ENCODE peak calls at places on chromosomes 5 and 9, in eight cellular contexts. Z is Peyer's patch, Y is IMR-90, P is testis, M is BE2C, X is H1, B is heart right ventricle, S is endodermal cell. C is an unnamed sample.

GRCh38 chr9:113641100-113641885 is 177.8 kb downstream of the RGS3 start:
- DNase-seq in Z (no peak), Y (peak; percentile 52), P (no peak), M (no peak), X (no peak), B (no peak), S (no peak), C (no peak)

GRCh38 chr9:69861011-69861410 is 40.4 kb downstream of the CFAP95 start:
- DNase-seq in Z (no peak), Y (no peak), P (no peak), M (no peak), X (no peak), B (no peak), S (no peak), C (no peak)

GRCh38 chr5:137279631-137280236 is 219.4 kb downstream of the SPOCK1 start:
- DNase-seq in Z (no peak), Y (no peak), P (no peak), M (no peak), X (no peak), B (no peak), S (no peak), C (no peak)

GRCh38 chr5:154646841-154647759 is 108.1 kb upstream of the LARP1 start:
- DNase-seq in Z (peak; percentile 22), Y (peak; percentile 12), P (peak; percentile 51), M (no peak), X (peak; percentile 34), B (peak; percentile 22), S (peak; percentile 89), C (no peak)

GRCh38 chr9:70835323-70835722 is 286.1 kb downstream of the TRPM3 start:
- DNase-seq in Z (no peak), Y (no peak), P (no peak), M (no peak), X (no peak), B (no peak), S (no peak), C (no peak)

GRCh38 chr5:110165366-110165765 is 475.6 kb downstream of the MAN2A1 start:
- DNase-seq in Z (no peak), Y (no peak), P (no peak), M (no peak), X (no peak), B (no peak), S (no peak), C (no peak)

GRCh38 chr9:133839822-133840329 is 101.7 kb upstream of the SARDH start:
- DNase-seq in Z (no peak), Y (peak; percentile 44), P (no peak), M (peak; percentile 64), X (no peak), B (peak; percentile 38), S (peak; percentile 88), C (no peak)

GRCh38 chr5:88743231-88743879 is 139.6 kb downstream of the MEF2C start:
- DNase-seq in Z (no peak), Y (peak; percentile 20), P (no peak), M (no peak), X (no peak), B (no peak), S (no peak), C (no peak)

GRCh38 chr9:72874344-72874743 is 78.5 kb downstream of the ALDH1A1 start:
- DNase-seq in Z (no peak), Y (no peak), P (no peak), M (no peak), X (no peak), B (no peak), S (no peak), C (no peak)

DNA sequence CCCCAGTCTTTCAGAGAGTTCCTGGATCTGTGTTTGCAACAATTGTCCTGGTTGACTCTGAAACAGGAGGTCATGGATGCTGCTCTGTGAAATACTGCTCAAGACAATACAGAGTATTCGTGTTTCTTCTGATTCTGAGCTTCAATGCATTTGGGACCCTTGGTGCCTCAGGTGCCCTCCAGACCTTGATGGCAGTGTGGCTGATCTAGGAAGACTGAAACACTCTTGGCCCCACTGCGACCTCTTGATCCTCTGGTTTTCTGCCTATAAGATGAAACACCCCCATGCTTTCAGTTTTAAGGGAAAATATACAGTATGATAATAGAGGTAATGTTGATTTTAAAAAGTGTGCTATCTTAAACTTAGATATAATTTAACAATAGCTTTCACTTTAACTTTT is 67.6 kb downstream of the GDNF start:
- DNase-seq in Z (no peak), Y (no peak), P (no peak), M (no peak), X (no peak), B (no peak), S (no peak), C (no peak)
- TF ChIP-seq CTCF in Z (no peak), Y (no peak), P (no peak), M (no peak), X (no peak), B (no peak), S (no peak), C (no peak)

DNA sequence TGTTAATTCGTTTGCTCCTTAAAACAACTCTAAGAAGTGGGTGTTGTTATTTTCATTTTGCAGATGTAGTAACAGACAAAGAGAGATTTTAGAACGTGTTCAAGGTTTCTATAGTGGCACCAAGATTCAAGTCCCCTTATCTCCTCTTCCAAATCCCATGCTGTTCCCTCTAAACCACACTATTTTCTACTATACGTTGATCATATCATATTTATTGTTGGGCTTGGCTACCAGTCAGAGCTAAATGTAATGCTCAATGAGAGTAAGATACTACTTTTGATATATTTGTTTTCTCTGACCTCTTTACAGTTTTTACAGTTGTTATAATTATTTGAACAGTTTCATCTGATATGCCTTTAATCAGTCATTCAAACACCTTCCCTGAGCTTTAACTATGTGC is 212.9 kb downstream of the EFNA5 start:
- DNase-seq in Z (no peak), Y (no peak), P (no peak), M (no peak), X (no peak), B (no peak), S (no peak), C (no peak)
- H3K4me1 ChIP-seq in Z (no peaks in the 10 kb centered on the region), Y (peaks cover 8% of the 10 kb centered on the region), P (no peaks in the 10 kb centered on the region), M (no peaks in the 10 kb centered on the region), X (no peaks in the 10 kb centered on the region), B (no peaks in the 10 kb centered on the region), S (peaks cover 19% of the 10 kb centered on the region), C (peaks cover 19% of the 10 kb centered on the region)

DNA sequence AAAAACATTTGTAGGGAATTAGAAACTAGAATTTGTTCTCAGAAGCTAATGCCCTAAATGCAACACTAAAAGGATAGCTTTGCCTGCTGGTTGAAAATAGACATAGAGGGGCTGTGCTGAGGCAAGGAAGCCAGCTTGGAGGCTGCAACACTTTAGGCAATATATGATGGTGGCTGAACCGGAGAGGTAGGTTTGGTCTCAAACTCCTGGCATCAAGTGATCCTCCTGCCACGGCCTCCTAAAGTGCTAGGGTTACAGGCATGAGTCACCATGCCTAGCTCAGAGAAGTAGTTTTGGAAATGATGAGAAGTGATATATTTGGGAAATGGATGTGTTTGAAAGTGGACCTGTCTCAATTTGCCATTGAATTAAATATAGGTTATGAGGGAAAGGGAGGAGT is 10.1 kb downstream of the DUSP1 start:
- DNase-seq in Z (no peak), Y (no peak), P (no peak), M (no peak), X (no peak), B (no peak), S (no peak), C (no peak)
- H3K4me3 ChIP-seq in Z (no peak overlapping the region), Y (no peak overlapping the region), P (no peak overlapping the region), M (no peak overlapping the region), X (no peak overlapping the region), B (no peak overlapping the region), S (no peak overlapping the region), C (no peak overlapping the region)

GRCh38 chr9:93276973-93277372 is 93.0 kb downstream of the WNK2 start:
- DNase-seq in Z (peak; percentile 17), Y (no peak), P (no peak), M (no peak), X (no peak), B (no peak), S (no peak), C (no peak)
- TF ChIP-seq CTCF in Z (no peak), Y (no peak), P (no peak), M (no peak), X (no peak), B (no peak), S (no peak), C (no peak)

DNA sequence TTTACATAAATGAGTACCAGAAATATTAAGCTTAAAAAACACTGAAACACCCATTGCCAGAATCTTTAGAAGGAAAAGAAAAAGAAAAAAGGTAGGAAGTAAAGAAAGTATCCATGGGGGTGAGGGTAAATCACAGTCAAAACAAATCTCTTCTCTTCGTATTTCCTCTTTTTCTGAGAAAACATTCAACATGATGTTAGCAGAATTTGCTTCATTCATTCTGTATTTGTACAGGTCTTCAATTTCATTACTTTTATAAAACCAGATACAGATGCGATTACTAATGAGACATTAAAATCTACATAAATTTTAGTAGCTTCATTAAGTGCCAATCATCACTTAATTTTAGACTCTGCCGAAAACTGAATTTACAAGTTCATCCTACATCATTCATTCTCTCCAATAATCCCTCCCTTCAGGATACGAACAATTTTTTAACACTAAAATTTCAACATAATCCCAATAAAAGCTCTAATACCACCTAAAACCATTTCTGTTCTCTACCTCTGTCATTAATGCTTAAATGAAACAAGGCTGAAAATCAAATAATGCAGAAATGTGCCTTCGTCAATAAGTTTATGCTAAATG is 7.0 kb downstream of the NR3C1 start:
- DNase-seq in Z (no peak), Y (no peak), P (no peak), M (no peak), X (no peak), B (no peak), S (no peak), C (no peak)
- H3K4me1 ChIP-seq in Z (no peaks in the 10 kb centered on the region), Y (peaks cover 6% of the 10 kb centered on the region), P (peaks cover 30% of the 10 kb centered on the region), M (no peaks in the 10 kb centered on the region), X (no peaks in the 10 kb centered on the region), B (no peaks in the 10 kb centered on the region), S (peaks cover 7% of the 10 kb centered on the region), C (peaks cover 25% of the 10 kb centered on the region)

DNA sequence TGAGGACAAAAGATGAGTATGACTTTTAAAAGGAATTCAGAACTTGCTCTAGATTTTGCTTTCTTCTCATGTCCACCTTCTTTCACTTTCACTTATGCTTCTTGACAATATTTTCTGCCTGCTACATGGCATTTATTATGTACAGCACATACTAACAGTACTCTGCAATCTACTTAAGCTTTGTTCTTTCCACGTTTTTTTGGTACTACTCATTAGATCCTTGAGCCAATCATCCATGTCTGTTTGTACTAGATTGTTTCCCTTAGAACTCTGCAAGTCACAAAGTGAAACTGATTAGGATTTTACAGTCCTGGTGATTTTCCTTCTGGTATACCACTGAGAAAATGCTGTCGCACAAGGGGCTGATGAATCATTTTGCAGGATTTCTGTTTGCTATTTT is 78.3 kb downstream of the PARP8 start:
- DNase-seq in Z (no peak), Y (peak; percentile 74), P (no peak), M (no peak), X (no peak), B (no peak), S (no peak), C (no peak)
- H3K4me3 ChIP-seq in Z (peak overlapping the region; percentile 40), Y (peak overlapping the region; percentile 53), P (no peak overlapping the region), M (no peak overlapping the region), X (no peak overlapping the region), B (peak overlapping the region; percentile 23), S (no peak overlapping the region), C (no peak overlapping the region)

C was measured in esophagus squamous epithelium.